ENCODE peak calls at places on chromosomes 4 and X, in four cellular contexts. U is nephron progenitor cell, Z is GM13976, S is osteoblast. A is an unnamed sample.

GRCh38 chr4:1994935-1995334 is 13.8 kb downstream of the NELFA start:
- DNase-seq in U (no peak), Z (no peak), S (peak), A (no peak)

GRCh38 chrX:108417257-108417656 is 21.0 kb downstream of the COL4A6 start:
- DNase-seq in U (no peak), Z (no peak), S (no peak), A (no peak)

GRCh38 chr4:174681723-174682300 is 147.2 kb downstream of the GLRA3 start:
- DNase-seq in U (no peak), Z (no peak), S (no peak), A (peak)

GRCh38 chrX:75210602-75211001 is 54.5 kb upstream of the ABCB7 start:
- DNase-seq in U (no peak), Z (no peak), S (no peak), A (no peak)

GRCh38 chrX:10579753-10580060 is 40.7 kb downstream of the MID1 start:
- DNase-seq in U (no peak), Z (no peak), S (no peak), A (no peak)

GRCh38 chr4:189597341-189597740 is 343.3 kb upstream of the FRG1 start:
- DNase-seq in U (no peak), Z (no peak), S (no peak), A (no peak)

GRCh38 chr4:82629238-82630000 is 67.6 kb upstream of the TMEM150C start:
- DNase-seq in U (no peak), Z (no peak), S (no peak), A (peak)

GRCh38 chr4:41185614-41186609 is 28.4 kb downstream of the APBB2 start:
- DNase-seq in U (no peak), Z (no peak), S (no peak), A (peak)

GRCh38 chr4:19399001-19399400 is 852.7 kb upstream of the SLIT2 start:
- DNase-seq in U (no peak), Z (no peak), S (no peak), A (peak)

GRCh38 chrX:44012484-44013096 is 39.4 kb upstream of the NDP start:
- DNase-seq in U (no peak), Z (no peak), S (peak), A (peak)

GRCh38 chr4:149176019-149176418 is 639.6 kb downstream of the IQCM start:
- DNase-seq in U (no peak), Z (no peak), S (no peak), A (no peak)

GRCh38 chr4:21710212-21710843 is 238.2 kb downstream of the KCNIP4 start:
- DNase-seq in U (no peak), Z (no peak), S (no peak), A (no peak)

GRCh38 chrX:9378980-9379696 is 85.7 kb upstream of the TBL1X start:
- DNase-seq in U (no peak), Z (no peak), S (no peak), A (peak)

GRCh38 chr4:156934259-156934635 is 37.4 kb downstream of the PDGFC start:
- DNase-seq in U (no peak), Z (no peak), S (no peak), A (no peak)

GRCh38 chrX:23902419-23902818 is 5.3 kb downstream of the APOO start:
- DNase-seq in U (no peak), Z (peak), S (no peak), A (peak)

GRCh38 chrX:40083120-40083978 is 14.4 kb downstream of the BCOR start:
- DNase-seq in U (peak), Z (peak), S (peak), A (no peak)

GRCh38 chr4:23654791-23655190 is 235.1 kb downstream of the PPARGC1A start:
- DNase-seq in U (no peak), Z (no peak), S (no peak), A (no peak)

GRCh38 chr4:93199492-93199891 is 629.1 kb upstream of the ATOH1 start:
- DNase-seq in U (peak), Z (peak), S (peak), A (peak)

GRCh38 chr4:86338521-86338920 is 21.3 kb downstream of the MAPK10 start:
- DNase-seq in U (no peak), Z (no peak), S (peak), A (no peak)

GRCh38 chr4:55635760-55636621 is at the start of gene NMU:
- DNase-seq in U (peak), Z (peak), S (no peak), A (peak)

GRCh38 chr4:100093091-100093866 is 97.0 kb downstream of the DDIT4L start:
- DNase-seq in U (peak), Z (peak), S (peak), A (peak)

GRCh38 chr4:130026185-130026584 is 930.2 kb downstream of the C4orf33 start:
- DNase-seq in U (no peak), Z (no peak), S (no peak), A (no peak)

GRCh38 chrX:63959975-63960374 is 175.0 kb upstream of the ARHGEF9 start:
- DNase-seq in U (no peak), Z (no peak), S (no peak), A (no peak)

GRCh38 chr4:80878218-80878617 is 152.3 kb upstream of the BMP3 start:
- DNase-seq in U (no peak), Z (no peak), S (no peak), A (no peak)

GRCh38 chr4:21517460-21517859 is 431.1 kb downstream of the KCNIP4 start:
- DNase-seq in U (no peak), Z (no peak), S (no peak), A (no peak)

DNA sequence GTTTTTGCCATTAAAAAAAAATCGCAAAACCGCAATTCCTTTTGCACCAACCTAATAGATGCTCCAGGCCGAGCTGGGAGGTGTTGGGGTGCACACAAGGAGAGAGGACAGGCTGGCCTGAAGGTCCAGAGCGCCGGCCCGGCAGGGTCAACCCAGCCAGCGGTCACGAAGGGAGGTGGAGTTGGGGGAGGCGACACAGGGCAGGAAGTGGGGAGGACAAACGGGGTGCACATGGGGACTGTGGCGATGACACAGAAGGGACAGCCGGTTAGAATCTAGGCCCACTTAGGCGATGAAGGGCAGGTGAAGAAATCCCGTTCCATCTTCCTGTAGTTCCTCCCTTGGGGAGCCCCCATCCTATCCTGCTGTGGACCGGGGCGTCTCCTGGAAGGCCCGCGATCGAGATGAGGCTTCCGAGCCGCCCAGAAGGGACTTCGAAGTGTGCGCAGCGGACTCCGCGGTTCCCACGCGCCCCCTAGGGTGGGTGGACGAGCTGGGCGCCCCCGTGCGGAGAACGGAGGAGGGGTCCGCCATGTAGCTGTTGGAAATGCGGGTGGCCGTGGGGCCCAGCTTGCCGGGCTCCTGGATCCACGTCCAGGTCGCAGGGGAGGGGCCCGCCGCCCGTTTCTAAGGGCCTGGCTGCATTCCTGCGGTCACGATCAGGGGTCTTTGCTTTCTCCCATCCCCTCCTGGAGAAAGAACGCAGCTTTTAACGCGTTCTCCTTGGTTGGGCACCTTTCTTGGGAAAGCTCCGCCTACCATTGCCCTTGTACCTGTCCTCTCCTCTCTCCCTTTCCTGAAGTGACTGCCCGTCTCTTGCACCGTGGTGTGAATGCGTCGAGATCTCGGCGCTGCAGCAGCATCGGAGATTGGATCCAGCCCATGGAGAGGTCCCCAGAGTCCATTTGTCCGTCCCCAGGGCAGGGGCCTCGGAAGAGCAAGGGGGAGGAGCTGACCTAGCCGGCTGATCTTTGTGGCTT is 17.0 kb upstream of the HPF1 start:
- DNase-seq in U (peak), Z (peak), S (no peak), A (no peak)
- TF ChIP-seq CTCF in U (peak), Z (peak), S (no peak), A (peak)

DNA sequence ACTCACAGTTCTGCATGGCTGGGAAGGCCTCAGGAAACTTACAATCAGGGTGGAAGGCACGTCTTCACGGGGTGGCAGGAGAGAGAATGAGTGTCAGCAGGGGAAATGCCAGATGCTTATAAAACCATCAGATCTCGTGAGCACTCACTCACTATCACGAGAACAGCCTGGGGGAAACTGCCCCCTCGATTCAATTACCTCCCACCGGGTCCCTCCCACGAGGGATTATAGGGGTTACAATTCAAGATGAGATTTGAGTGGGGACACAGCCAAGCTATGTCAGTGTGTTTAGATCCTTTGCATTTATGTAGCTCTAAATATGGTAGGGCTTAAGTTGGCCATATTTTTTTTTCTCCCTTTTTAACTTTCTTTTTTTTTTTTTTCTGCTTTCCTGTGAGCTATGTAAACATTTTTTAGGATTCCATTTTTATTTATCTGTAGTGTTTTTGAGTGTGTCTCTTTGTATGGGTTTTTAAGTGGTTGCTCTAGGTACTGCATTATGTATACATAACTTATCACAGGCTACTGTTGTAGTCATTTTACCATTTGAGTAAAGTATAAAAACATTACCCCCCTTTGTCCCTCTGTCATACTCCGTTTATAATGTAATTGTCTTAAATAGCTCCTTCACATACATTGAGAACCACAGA is 79.0 kb downstream of the ADRA2C start:
- DNase-seq in U (no peak), Z (no peak), S (peak), A (no peak)
- TF ChIP-seq CTCF in U (no peak), Z (no peak), S (no peak), A (no peak)

GRCh38 chrX:112083624-112084326 is 1.2 kb upstream of the TRPC5 start:
- DNase-seq in U (no peak), Z (no peak), S (peak), A (no peak)
- TF ChIP-seq CTCF in U (no peak), Z (no peak), S (no peak), A (no peak)

GRCh38 chr4:173337463-173337862 is 3.3 kb upstream of the HMGB2 start:
- DNase-seq in U (no peak), Z (no peak), S (peak), A (no peak)
- TF ChIP-seq CTCF in U (no peak), Z (no peak), S (no peak), A (no peak)

GRCh38 chr4:25925486-25926201 is 11.6 kb downstream of the SMIM20 start:
- DNase-seq in U (peak), Z (peak), S (peak), A (peak)
- TF ChIP-seq CTCF in U (peak), Z (peak), S (peak), A (peak)

GRCh38 chrX:110143454-110144210 is 140.7 kb downstream of the TMEM164 start:
- DNase-seq in U (no peak), Z (no peak), S (no peak), A (peak)

GRCh38 chrX:110145854-110146253 is 142.9 kb downstream of the TMEM164 start:
- DNase-seq in U (peak), Z (peak), S (peak), A (no peak)

GRCh38 chrX:110142096-110142495 is 139.2 kb downstream of the TMEM164 start:
- DNase-seq in U (no peak), Z (no peak), S (no peak), A (peak)

GRCh38 chrX:110145305-110145704 is 142.4 kb downstream of the TMEM164 start:
- DNase-seq in U (no peak), Z (no peak), S (no peak), A (no peak)

GRCh38 chrX:110146521-110146920 is 143.6 kb downstream of the TMEM164 start:
- DNase-seq in U (peak), Z (peak), S (peak), A (peak)
- TF ChIP-seq CTCF in U (peak), Z (peak), S (peak), A (peak)